ENCODE peak calls at places on chromosomes 1 and 21, in ten cellular contexts. X is GM12865, Y is progenitor cell of endocrine pancreas, G is left ventricle myocardium inferior, Q is HuH-7.5, O is ovary, C is T-cell, L is mucosa of gallbladder, D is iris pigment epithelial cell, T is AG10803. M is an unnamed sample.

GRCh38 chr1:222617367-222617951 is 438 bp upstream of the MIA3 start:
- DNase-seq in X (peak), Y (peak), G (peak), Q (peak), O (peak), C (peak), L (peak), D (peak), T (peak), M (peak)

GRCh38 chr1:199725002-199725401 is 302.5 kb upstream of the NR5A2 start:
- DNase-seq in X (peak), Y (no peak), G (no peak), Q (no peak), O (no peak), C (no peak), L (no peak), D (no peak), T (no peak), M (no peak)

GRCh38 chr1:153730468-153730988 is 2.7 kb downstream of the INTS3 start:
- DNase-seq in X (no peak), Y (no peak), G (no peak), Q (no peak), O (no peak), C (no peak), L (no peak), D (no peak), T (no peak), M (no peak)

GRCh38 chr21:45033791-45034555 is 40.4 kb upstream of the ADARB1 start:
- DNase-seq in X (no peak), Y (no peak), G (no peak), Q (no peak), O (peak), C (no peak), L (no peak), D (peak), T (peak), M (no peak)

GRCh38 chr1:202204065-202204464 is 10.5 kb downstream of the LGR6 start:
- DNase-seq in X (no peak), Y (no peak), G (no peak), Q (no peak), O (no peak), C (no peak), L (no peak), D (no peak), T (no peak), M (peak)

GRCh38 chr1:201631037-201631436 is 92.1 kb downstream of the NAV1 start:
- DNase-seq in X (no peak), Y (no peak), G (no peak), Q (no peak), O (no peak), C (no peak), L (no peak), D (no peak), T (no peak), M (no peak)

GRCh38 chr21:34702341-34702807 is 33.6 kb downstream of the CLIC6 start:
- DNase-seq in X (no peak), Y (no peak), G (no peak), Q (no peak), O (no peak), C (no peak), L (peak), D (peak), T (peak), M (no peak)

GRCh38 chr1:248872752-248873408 is 14.0 kb upstream of the ZNF692 start:
- DNase-seq in X (peak), Y (peak), G (peak), Q (peak), O (peak), C (no peak), L (peak), D (peak), T (peak), M (peak)

GRCh38 chr1:90723561-90724108 is 6.5 kb upstream of the BARHL2 start:
- DNase-seq in X (peak), Y (no peak), G (no peak), Q (no peak), O (no peak), C (no peak), L (no peak), D (no peak), T (no peak), M (no peak)

GRCh38 chr1:108057536-108057935 is 92.6 kb upstream of the VAV3 start:
- DNase-seq in X (no peak), Y (no peak), G (peak), Q (no peak), O (no peak), C (no peak), L (no peak), D (peak), T (no peak), M (no peak)

GRCh38 chr21:34779860-34780259 is 111.1 kb downstream of the CLIC6 start:
- DNase-seq in X (no peak), Y (no peak), G (no peak), Q (no peak), O (no peak), C (no peak), L (no peak), D (no peak), T (no peak), M (no peak)

GRCh38 chr1:27074175-27074780 is 61.6 kb upstream of the TENT5B start:
- DNase-seq in X (no peak), Y (no peak), G (no peak), Q (no peak), O (no peak), C (no peak), L (no peak), D (no peak), T (no peak), M (no peak)

GRCh38 chr1:113872219-113872934 is 865 bp upstream of the PTPN22 start:
- DNase-seq in X (peak), Y (no peak), G (no peak), Q (no peak), O (no peak), C (no peak), L (no peak), D (no peak), T (peak), M (peak)

GRCh38 chr1:43545686-43546387 is 15.2 kb downstream of the PTPRF start:
- DNase-seq in X (peak), Y (peak), G (no peak), Q (peak), O (peak), C (no peak), L (peak), D (peak), T (no peak), M (peak)

GRCh38 chr1:36710008-36710407 is 227.3 kb upstream of the CSF3R start:
- DNase-seq in X (no peak), Y (no peak), G (no peak), Q (no peak), O (no peak), C (no peak), L (no peak), D (no peak), T (no peak), M (no peak)

GRCh38 chr1:44696789-44697188 is 22.3 kb downstream of the ARMH1 start:
- DNase-seq in X (peak), Y (no peak), G (peak), Q (no peak), O (no peak), C (peak), L (no peak), D (no peak), T (no peak), M (no peak)

GRCh38 chr1:192512426-192513125 is 63.0 kb upstream of the RGS1 start:
- DNase-seq in X (peak), Y (no peak), G (no peak), Q (no peak), O (no peak), C (no peak), L (peak), D (no peak), T (no peak), M (no peak)

GRCh38 chr1:7303554-7304347 is 467.3 kb upstream of the VAMP3 start:
- DNase-seq in X (no peak), Y (no peak), G (no peak), Q (no peak), O (no peak), C (no peak), L (no peak), D (no peak), T (no peak), M (no peak)

GRCh38 chr21:43763901-43764523 is 12.1 kb downstream of the CSTB start:
- DNase-seq in X (no peak), Y (no peak), G (no peak), Q (no peak), O (no peak), C (no peak), L (no peak), D (no peak), T (no peak), M (peak)

GRCh38 chr1:31407029-31407626 is 5.9 kb upstream of the SERINC2 start:
- DNase-seq in X (no peak), Y (no peak), G (no peak), Q (no peak), O (no peak), C (no peak), L (no peak), D (no peak), T (no peak), M (no peak)

GRCh38 chr1:246651012-246651411 is 73.2 kb upstream of the SCCPDH start:
- DNase-seq in X (no peak), Y (no peak), G (no peak), Q (no peak), O (no peak), C (no peak), L (no peak), D (no peak), T (no peak), M (no peak)

GRCh38 chr1:13584876-13585598 is 1.4 kb downstream of the PDPN start:
- DNase-seq in X (no peak), Y (no peak), G (no peak), Q (no peak), O (no peak), C (no peak), L (no peak), D (no peak), T (no peak), M (no peak)

GRCh38 chr1:960371-961131 is at the start of gene KLHL17:
- DNase-seq in X (peak), Y (peak), G (peak), Q (peak), O (peak), C (peak), L (peak), D (peak), T (peak), M (peak)

GRCh38 chr1:94305704-94306103 is 68.3 kb upstream of the ARHGAP29 start:
- DNase-seq in X (no peak), Y (no peak), G (no peak), Q (no peak), O (no peak), C (no peak), L (no peak), D (peak), T (peak), M (no peak)